ENCODE peak calls at places on chromosome 13, in four cellular contexts. H is breast epithelium, Z is vagina, W is ovary. U is an unnamed sample.
A peak's percentile ranks its signal among the peaks of the same experiment; 100 is the strongest.

GRCh38 chr13:100789968-100790367 is 115.4 kb upstream of the TMTC4 start:
- DNase-seq in W (no peak), H (no peak), Z (no peak), U (no peak)

GRCh38 chr13:98707309-98707999 is 45.0 kb downstream of the SLC15A1 start:
- DNase-seq in Z (no peak), W (no peak), H (no peak), U (no peak)

GRCh38 chr13:79711631-79712030 is 230.7 kb downstream of the NDFIP2 start:
- DNase-seq in Z (no peak), H (no peak), W (no peak), U (no peak)

GRCh38 chr13:72505376-72505775 is 222.1 kb downstream of the MZT1 start:
- DNase-seq in W (no peak), Z (no peak), H (no peak), U (no peak)

GRCh38 chr13:97627566-97627965 is 193.6 kb downstream of the RAP2A start:
- DNase-seq in H (no peak), Z (no peak), W (peak; percentile 21), U (peak; percentile 13)

GRCh38 chr13:36788276-36788675 is 30.7 kb upstream of the RFXAP start:
- DNase-seq in W (no peak), Z (no peak), H (no peak), U (no peak)

GRCh38 chr13:27827646-27828045 is 35.4 kb downstream of the GSX1 start:
- DNase-seq in W (no peak), H (no peak), Z (no peak), U (no peak)

GRCh38 chr13:79307866-79308298 is 98.2 kb downstream of the RBM26 start:
- DNase-seq in W (peak; percentile 21), Z (no peak), H (no peak), U (no peak)

GRCh38 chr13:48962281-48962680 is 13.4 kb upstream of the FNDC3A start:
- DNase-seq in W (no peak), H (no peak), Z (no peak), U (no peak)

GRCh38 chr13:107900775-107901174 is 314.6 kb downstream of the LIG4 start:
- DNase-seq in W (no peak), Z (no peak), H (no peak), U (no peak)

GRCh38 chr13:95154441-95154886 is 146.8 kb downstream of the ABCC4 start:
- DNase-seq in H (no peak), W (no peak), Z (no peak), U (no peak)

GRCh38 chr13:102642475-102642874 is 45.7 kb downstream of the TPP2 start:
- DNase-seq in H (peak; percentile 51), Z (no peak), W (no peak), U (no peak)

GRCh38 chr13:31908696-31909386 is 122.7 kb upstream of the FRY start:
- DNase-seq in W (no peak), Z (no peak), H (no peak), U (no peak)

GRCh38 chr13:79481685-79482052 is 714 bp downstream of the NDFIP2 start:
- DNase-seq in W (no peak), H (peak; percentile 19), Z (no peak), U (no peak)

GRCh38 chr13:99425485-99426341 is 75.6 kb upstream of the TM9SF2 start:
- DNase-seq in Z (no peak), W (no peak), H (no peak), U (no peak)

GRCh38 chr13:44402902-44403719 is 29.5 kb downstream of the SERP2 start:
- DNase-seq in H (peak; percentile 87), Z (no peak), W (no peak), U (no peak)

GRCh38 chr13:97986841-97987240 is 33.4 kb downstream of the IPO5 start:
- DNase-seq in H (no peak), Z (no peak), W (no peak), U (no peak)

GRCh38 chr13:80134360-80134759 is 206.6 kb downstream of the SPRY2 start:
- DNase-seq in W (no peak), Z (no peak), H (no peak), U (no peak)

GRCh38 chr13:48493076-48493765 is 39.7 kb downstream of the RCBTB2 start:
- DNase-seq in H (no peak), W (no peak), Z (no peak), U (no peak)

GRCh38 chr13:43804461-43805070 is 17.8 kb upstream of the ENOX1 start:
- DNase-seq in Z (no peak), W (no peak), H (no peak), U (no peak)

GRCh38 chr13:23899555-23899954 is 2.3 kb upstream of the C1QTNF9B start:
- DNase-seq in H (no peak), Z (no peak), W (peak; percentile 47), U (no peak)

GRCh38 chr13:104737713-104738112 is 1671.5 kb upstream of the SLC10A2 start:
- DNase-seq in H (no peak), Z (no peak), W (no peak), U (no peak)

GRCh38 chr13:110647365-110647737 is 32.0 kb downstream of the NAXD start:
- DNase-seq in H (no peak), Z (no peak), W (no peak), U (no peak)

GRCh38 chr13:24272452-24273161 is 36.8 kb upstream of the C1QTNF9 start:
- DNase-seq in W (peak; percentile 52), H (no peak), Z (no peak), U (no peak)

GRCh38 chr13:59479629-59480028 is 684.1 kb downstream of the DIAPH3 start:
- DNase-seq in Z (no peak), W (no peak), H (no peak), U (peak; percentile 60)

GRCh38 chr13:100138859-100139491 is 50.1 kb downstream of the PCCA start:
- DNase-seq in W (no peak), Z (no peak), H (no peak), U (no peak)

GRCh38 chr13:46321494-46322225 is 65.4 kb downstream of the RUBCNL start:
- DNase-seq in H (peak; percentile 36), Z (no peak), W (no peak), U (peak; percentile 25)

GRCh38 chr13:36979361-36980040 is 19.6 kb downstream of the ALG5 start:
- DNase-seq in Z (no peak), H (no peak), W (no peak), U (no peak)

GRCh38 chr13:48146122-48146521 is 51.2 kb upstream of the MED4 start:
- DNase-seq in W (no peak), H (no peak), Z (no peak), U (no peak)

GRCh38 chr13:80979035-80979641 is 638.2 kb upstream of the SPRY2 start:
- DNase-seq in W (no peak), Z (no peak), H (no peak), U (peak; percentile 50)

GRCh38 chr13:108527849-108528248 is 101.6 kb upstream of the MYO16 start:
- DNase-seq in Z (no peak), H (no peak), W (no peak), U (no peak)

GRCh38 chr13:99658266-99658991 is 157.2 kb downstream of the TM9SF2 start:
- DNase-seq in W (peak; percentile 35), Z (no peak), H (peak; percentile 35), U (no peak)

GRCh38 chr13:21078501-21078900 is 17.1 kb upstream of the LATS2 start:
- DNase-seq in H (no peak), W (no peak), Z (no peak), U (no peak)

GRCh38 chr13:97491452-97491851 is 57.5 kb downstream of the RAP2A start:
- DNase-seq in W (no peak), Z (no peak), H (no peak), U (no peak)

GRCh38 chr13:59801107-59801880 is 362.4 kb downstream of the DIAPH3 start:
- DNase-seq in W (no peak), H (no peak), Z (no peak), U (no peak)

GRCh38 chr13:51793570-51794273 is 10.2 kb downstream of the DHRS12 start:
- DNase-seq in Z (no peak), H (no peak), W (no peak), U (no peak)

GRCh38 chr13:50842711-50843255 is 709 bp downstream of the DLEU7 start:
- DNase-seq in Z (no peak), W (no peak), H (no peak), U (no peak)

GRCh38 chr13:25803626-25804025 is 248.2 kb downstream of the SHISA2 start:
- DNase-seq in Z (no peak), H (no peak), W (no peak), U (no peak)
- H3K9me3 ChIP-seq in Z (no peaks in the 10 kb centered on the region), H (no peaks in the 10 kb centered on the region), W (no peaks in the 10 kb centered on the region), U (no peaks in the 10 kb centered on the region)

DNA sequence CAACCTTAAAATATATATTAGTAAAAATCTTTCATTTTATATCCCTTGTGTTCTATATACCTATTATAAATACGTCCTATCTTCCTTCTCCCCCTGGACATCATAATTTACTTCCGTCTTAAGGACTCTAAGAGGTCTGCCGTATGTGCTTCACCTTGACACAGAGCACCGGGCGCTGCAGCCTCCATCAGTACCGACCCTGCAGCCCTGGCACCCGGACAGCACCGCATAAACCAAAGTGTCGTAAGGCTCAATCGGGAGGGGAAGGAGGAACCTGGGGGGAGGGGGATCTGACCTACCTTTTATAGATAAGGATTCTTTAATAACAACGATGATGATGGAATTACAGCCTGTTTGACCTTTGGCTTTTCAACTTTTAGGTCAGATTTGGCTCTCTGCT is 44.0 kb downstream of the EFNB2 start:
- DNase-seq in H (no peak), W (no peak), Z (no peak), U (no peak)
- H3K4me1 ChIP-seq in H (no peaks in the 10 kb centered on the region), W (no peaks in the 10 kb centered on the region), Z (no peaks in the 10 kb centered on the region), U (peaks cover 3% of the 10 kb centered on the region)

GRCh38 chr13:90403330-90404082 is 944.0 kb upstream of the MIR17HG start:
- DNase-seq in H (no peak), W (no peak), Z (no peak), U (no peak)
- H3K9me3 ChIP-seq in H (no peaks in the 10 kb centered on the region), W (no peaks in the 10 kb centered on the region), Z (no peaks in the 10 kb centered on the region), U (no peaks in the 10 kb centered on the region)

GRCh38 chr13:114263590-114263989 is 17.8 kb upstream of the UPF3A start:
- DNase-seq in W (no peak), Z (no peak), H (no peak), U (no peak)
- H3K4me1 ChIP-seq in W (no peaks in the 10 kb centered on the region), Z (no peaks in the 10 kb centered on the region), H (no peaks in the 10 kb centered on the region), U (no peaks in the 10 kb centered on the region)

GRCh38 chr13:112144616-112145220 is 77.8 kb downstream of the SOX1 start:
- DNase-seq in Z (no peak), W (no peak), H (no peak), U (no peak)
- H3K9me3 ChIP-seq in Z (no peaks in the 10 kb centered on the region), W (no peaks in the 10 kb centered on the region), H (no peaks in the 10 kb centered on the region), U (no peaks in the 10 kb centered on the region)

GRCh38 chr13:75482070-75482819 is at the start of gene TBC1D4:
- DNase-seq in Z (no peak), W (peak; percentile 87), H (peak; percentile 85), U (peak; percentile 75)
- H3K4me1 ChIP-seq in Z (peaks cover 23% of the 10 kb centered on the region), W (peaks cover 10% of the 10 kb centered on the region), H (no peaks in the 10 kb centered on the region), U (peaks cover 8% of the 10 kb centered on the region)

GRCh38 chr13:70203661-70204229 is 95.5 kb upstream of the KLHL1 start:
- DNase-seq in Z (no peak), H (no peak), W (no peak), U (peak; percentile 11)

DNA sequence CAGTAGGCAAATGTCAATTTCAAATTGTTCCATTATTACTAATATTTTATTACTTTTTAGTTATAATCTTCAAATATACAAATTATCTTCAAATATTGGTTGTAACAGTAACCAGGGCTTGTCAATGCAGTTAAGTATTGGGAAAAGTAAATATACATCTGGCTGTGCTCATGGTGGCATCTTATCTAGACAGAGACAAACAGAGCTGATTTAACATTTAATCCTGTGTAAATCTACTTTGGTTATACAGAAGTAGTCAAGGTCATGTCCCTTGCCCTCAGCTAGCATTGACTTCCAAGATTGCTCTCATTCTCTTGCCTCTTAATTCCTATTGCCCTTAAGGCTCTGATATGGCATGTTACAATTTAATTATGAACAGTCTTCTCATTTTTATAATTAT is 98.4 kb upstream of the KLHL1 start:
- DNase-seq in H (no peak), Z (no peak), W (no peak), U (no peak)
- H3K9me3 ChIP-seq in H (no peaks in the 10 kb centered on the region), Z (no peaks in the 10 kb centered on the region), W (no peaks in the 10 kb centered on the region), U (no peaks in the 10 kb centered on the region)

GRCh38 chr13:39363393-39363792 is 239.6 kb downstream of the LHFPL6 start:
- DNase-seq in W (no peak), H (no peak), Z (no peak), U (no peak)
- H3K4me1 ChIP-seq in W (peaks cover 7% of the 10 kb centered on the region), H (no peaks in the 10 kb centered on the region), Z (peaks cover 7% of the 10 kb centered on the region), U (no peaks in the 10 kb centered on the region)